ENCODE peak calls at places on chromosomes 16 and 17, in six cellular contexts. G, Z, T, X, A and V are unnamed samples.

GRCh38 chr16:88654363-88655052 is 3.7 kb upstream of the CYBA start:
- DNase-seq in G (no peak), A (no peak), X (no peak), T (no peak), Z (no peak), V (no peak)

GRCh38 chr17:3732171-3732570 is 8.5 kb downstream of the HASPIN start:
- DNase-seq in T (peak), G (no peak), A (no peak), Z (no peak), X (no peak), V (no peak)

GRCh38 chr17:44827863-44828262 is 2.2 kb downstream of the GJC1 start:
- DNase-seq in Z (no peak), G (no peak), T (no peak), A (no peak), X (no peak), V (no peak)

GRCh38 chr17:38619937-38620550 is 14.3 kb upstream of the SRCIN1 start:
- DNase-seq in G (no peak), Z (no peak), X (no peak), T (peak), A (no peak), V (no peak)

GRCh38 chr16:52837251-52837650 is 215.4 kb downstream of the CHD9NB start:
- DNase-seq in X (no peak), A (no peak), T (no peak), Z (no peak), G (no peak), V (no peak)

GRCh38 chr16:73735018-73735417 is 561.6 kb upstream of the PSMD7 start:
- DNase-seq in A (no peak), Z (no peak), G (no peak), T (no peak), X (peak), V (no peak)

GRCh38 chr16:14628806-14629611 is 1.1 kb downstream of the PARN start:
- DNase-seq in T (no peak), X (no peak), Z (no peak), G (no peak), A (no peak), V (no peak)

GRCh38 chr16:14199624-14200023 is 128.5 kb downstream of the MRTFB start:
- DNase-seq in X (no peak), T (no peak), G (no peak), Z (no peak), A (no peak), V (no peak)

GRCh38 chr17:31067699-31068184 is 27.0 kb upstream of the NF1 start:
- DNase-seq in A (no peak), Z (no peak), G (no peak), T (no peak), X (peak), V (peak)

GRCh38 chr17:17824780-17825614 is 11.8 kb downstream of the SREBF1 start:
- DNase-seq in G (no peak), Z (no peak), A (no peak), X (no peak), T (no peak), V (no peak)

GRCh38 chr16:55822280-55822810 is 10.6 kb downstream of the CES1 start:
- DNase-seq in Z (no peak), X (no peak), A (no peak), G (no peak), T (no peak), V (no peak)

GRCh38 chr17:58388302-58389190 is 28.8 kb downstream of the RNF43 start:
- DNase-seq in Z (no peak), A (no peak), G (no peak), X (no peak), T (no peak), V (no peak)

GRCh38 chr17:27756467-27757371 is 43.6 kb downstream of the NOS2 start:
- DNase-seq in X (peak), A (no peak), Z (no peak), T (peak), G (peak), V (no peak)

GRCh38 chr17:82933006-82933310 is 93.1 kb upstream of the ZNF750 start:
- DNase-seq in G (no peak), T (peak), Z (no peak), X (no peak), A (no peak), V (no peak)

GRCh38 chr16:4936991-4937781 is at the start of gene PPL:
- DNase-seq in T (peak), Z (no peak), X (no peak), A (no peak), G (no peak), V (no peak)

GRCh38 chr17:29176500-29177351 is 3.5 kb downstream of the MYO18A start:
- DNase-seq in T (peak), Z (no peak), A (peak), G (no peak), X (no peak), V (no peak)

GRCh38 chr17:21318439-21318838 is 33.9 kb downstream of the MAP2K3 start:
- DNase-seq in X (no peak), T (peak), A (no peak), Z (no peak), G (no peak), V (no peak)

GRCh38 chr16:2029350-2029749 is 2.6 kb downstream of the NHERF2 start:
- DNase-seq in T (no peak), X (no peak), A (no peak), G (no peak), Z (no peak), V (no peak)

GRCh38 chr16:54931041-54931756 is 534 bp downstream of the IRX5 start:
- DNase-seq in X (no peak), T (no peak), G (no peak), Z (no peak), A (no peak), V (no peak)

GRCh38 chr17:75349589-75349988 is 55.9 kb downstream of the GRB2 start:
- DNase-seq in X (no peak), G (no peak), T (no peak), Z (no peak), A (no peak), V (no peak)

GRCh38 chr17:9120471-9120870 is 99.2 kb downstream of the NTN1 start:
- DNase-seq in T (no peak), X (no peak), A (no peak), Z (no peak), G (no peak), V (no peak)

GRCh38 chr16:51982715-51983680 is 563.9 kb downstream of the TOX3 start:
- DNase-seq in Z (no peak), X (peak), T (peak), G (peak), A (peak), V (peak)

GRCh38 chr17:1787301-1787902 is 25.5 kb downstream of the SERPINF1 start:
- DNase-seq in T (peak), X (peak), A (no peak), Z (no peak), G (no peak), V (peak)

GRCh38 chr16:4272114-4272954 is 489 bp downstream of the TFAP4 start:
- DNase-seq in G (peak), A (peak), Z (no peak), X (no peak), T (peak), V (no peak)

GRCh38 chr16:31458073-31458834 is 1.0 kb upstream of the ARMC5 start:
- DNase-seq in X (no peak), A (no peak), G (no peak), T (peak), Z (no peak), V (no peak)

GRCh38 chr17:41223821-41224220 is 2.6 kb upstream of the KRTAP9-2 start:
- DNase-seq in X (no peak), G (no peak), T (no peak), A (no peak), Z (no peak), V (no peak)

GRCh38 chr17:27471321-27472269 is 15.3 kb downstream of the KSR1 start:
- DNase-seq in T (peak), G (no peak), A (no peak), X (no peak), Z (no peak), V (no peak)

GRCh38 chr16:81873843-81874752 is 95.0 kb downstream of the PLCG2 start:
- DNase-seq in A (peak), T (peak), G (peak), X (peak), Z (no peak), V (peak)